ENCODE peak calls at places on chromosomes 3 and 15, in five cellular contexts. O, U, B, N and X are unnamed samples.

GRCh38 chr3:43709022-43709421 is 18.3 kb downstream of the ABHD5 start:
- DNase-seq in O (no peak), U (no peak), B (no peak), N (peak; percentile 46), X (peak; percentile 39)

GRCh38 chr15:68366314-68366713 is 65.6 kb downstream of the ITGA11 start:
- DNase-seq in O (no peak), U (peak; percentile 27), B (no peak), N (no peak), X (no peak)

GRCh38 chr3:34139566-34139965 is 341.1 kb downstream of the PDCD6IP start:
- DNase-seq in O (no peak), U (no peak), B (no peak), N (no peak), X (no peak)

GRCh38 chr3:61564405-61565059 is 3.2 kb downstream of the PTPRG start:
- DNase-seq in O (peak; percentile 34), U (peak; percentile 74), B (peak; percentile 10), N (peak; percentile 87), X (peak; percentile 83)

GRCh38 chr3:149572796-149573414 is 84.9 kb downstream of the WWTR1 start:
- DNase-seq in O (no peak), U (no peak), B (no peak), N (peak; percentile 81), X (peak; percentile 93)

GRCh38 chr15:83166218-83166617 is 41.4 kb downstream of the HDGFL3 start:
- DNase-seq in O (no peak), U (no peak), B (no peak), N (no peak), X (no peak)

GRCh38 chr15:25242166-25242879 is 196.5 kb downstream of the UBE3A start:
- DNase-seq in O (no peak), U (no peak), B (no peak), N (no peak), X (no peak)

GRCh38 chr3:46664971-46665762 is 28.3 kb downstream of the ALS2CL start:
- DNase-seq in O (no peak), U (no peak), B (no peak), N (no peak), X (no peak)

GRCh38 chr15:78763796-78764241 is 47.4 kb downstream of the ADAMTS7 start:
- DNase-seq in O (no peak), U (no peak), B (no peak), N (no peak), X (no peak)

GRCh38 chr15:39558421-39558820 is 22.5 kb upstream of the THBS1 start:
- DNase-seq in O (no peak), U (no peak), B (no peak), N (no peak), X (no peak)